ENCODE peak calls at places on chromosome 1, in six cellular contexts. P is GM12864, G is NB4, I is suprapubic skin, U is nephron progenitor cell, R is neural progenitor cell. Z is an unnamed sample.

GRCh38 chr1:94734963-94735899 is 84.9 kb upstream of the SLC44A3 start:
- DNase-seq in I (no peak), P (no peak), G (peak), R (no peak), U (no peak), Z (no peak)

GRCh38 chr1:236978740-236979139 is 25.5 kb downstream of the MT1HL1 start:
- DNase-seq in U (no peak), R (no peak), P (no peak), I (no peak), G (no peak), Z (no peak)

GRCh38 chr1:27831568-27832410 is 1.2 kb downstream of the PPP1R8 start:
- DNase-seq in U (no peak), I (no peak), G (no peak), R (peak), P (no peak), Z (no peak)

GRCh38 chr1:67834246-67834877 is 1.1 kb upstream of the GNG12 start:
- DNase-seq in R (no peak), P (no peak), G (no peak), I (no peak), U (no peak), Z (no peak)

GRCh38 chr1:25066253-25066652 is 136.2 kb upstream of the RUNX3 start:
- DNase-seq in R (no peak), I (no peak), G (no peak), P (no peak), U (no peak), Z (no peak)

GRCh38 chr1:23810818-23811420 is 10.4 kb upstream of the GALE start:
- DNase-seq in R (peak), P (peak), U (peak), G (peak), I (no peak), Z (no peak)

GRCh38 chr1:109229531-109230127 is 15.9 kb downstream of the SARS1 start:
- DNase-seq in P (no peak), G (no peak), U (no peak), I (no peak), R (peak), Z (no peak)

GRCh38 chr1:67682659-67683197 is 2.3 kb upstream of the GADD45A start:
- DNase-seq in U (no peak), P (no peak), I (no peak), R (no peak), G (no peak), Z (no peak)

GRCh38 chr1:175373786-175374623 is 181.4 kb upstream of the KIAA0040 start:
- DNase-seq in P (no peak), G (peak), I (no peak), U (peak), R (peak), Z (peak)

GRCh38 chr1:19639999-19640362 is 4.1 kb upstream of the NBL1 start:
- DNase-seq in P (no peak), R (no peak), G (no peak), I (no peak), U (no peak), Z (no peak)

GRCh38 chr1:8154621-8155052 is 128.5 kb upstream of the ERRFI1 start:
- DNase-seq in G (no peak), I (no peak), R (peak), P (no peak), U (peak), Z (peak)

GRCh38 chr1:245380790-245381535 is 226.2 kb downstream of the KIF26B start:
- DNase-seq in G (no peak), P (no peak), R (peak), I (no peak), U (no peak), Z (no peak)

DNA sequence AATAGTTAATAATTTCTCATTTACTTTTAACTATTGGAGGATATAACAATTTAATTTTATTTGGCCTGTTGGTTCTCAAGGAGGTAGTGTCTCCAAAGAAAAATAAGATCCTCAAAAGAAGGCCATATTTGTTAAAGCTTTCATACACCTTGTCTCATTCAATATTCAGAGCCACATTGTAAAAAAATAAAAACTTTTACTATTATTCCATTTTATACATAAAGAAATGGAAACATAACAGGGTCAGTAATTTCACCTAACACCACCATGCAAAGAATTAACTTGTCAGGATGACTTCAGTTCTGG is 40.3 kb upstream of the KCTD3 start:
- DNase-seq in P (no peak), I (no peak), G (no peak), R (no peak), U (no peak), Z (no peak)
- TF ChIP-seq CTCF in P (no peak), I (no peak), G (no peak), R (no peak), U (peak), Z (no peak)

DNA sequence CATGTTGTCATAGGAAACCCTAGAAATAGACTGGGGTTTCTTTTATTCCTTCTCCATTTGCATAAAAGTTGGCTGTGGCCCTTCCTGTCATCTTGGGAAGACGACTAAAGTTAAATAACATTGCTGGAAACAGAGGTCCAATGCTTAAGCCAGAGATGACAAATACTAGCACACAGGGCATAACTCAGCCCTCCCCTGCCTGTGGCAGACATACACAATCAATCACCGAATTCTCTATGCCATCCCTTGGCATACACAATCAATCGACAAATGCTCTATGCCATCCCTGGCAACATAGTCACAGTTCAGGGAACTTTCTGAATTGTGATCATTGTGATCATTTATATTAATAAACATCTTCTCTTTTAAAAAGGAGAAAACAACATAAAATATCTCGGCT is 229.4 kb downstream of the KAZN start:
- DNase-seq in R (no peak), G (no peak), P (no peak), I (no peak), U (no peak), Z (no peak)
- TF ChIP-seq CTCF in R (no peak), G (no peak), P (no peak), I (no peak), U (no peak), Z (no peak)

DNA sequence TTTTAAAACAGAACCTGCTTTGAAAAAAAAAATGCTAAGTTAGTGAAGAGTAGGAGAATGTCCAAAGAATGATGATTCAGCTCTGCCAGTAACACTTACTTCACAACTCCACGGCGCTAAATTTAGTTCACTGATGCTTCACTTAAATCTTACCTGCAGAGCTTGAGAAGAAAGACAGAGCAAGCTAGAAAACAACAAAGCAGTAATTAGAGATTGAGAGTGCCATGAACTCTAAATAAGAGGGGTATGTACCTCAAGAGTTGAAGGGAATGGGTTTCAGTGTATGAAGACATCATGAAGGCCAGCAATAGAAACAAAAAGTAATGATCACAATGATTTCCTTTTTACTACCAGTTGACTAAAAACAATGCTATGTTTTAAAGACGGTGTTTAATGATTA is 32.8 kb downstream of the EPRS1 start:
- DNase-seq in P (no peak), I (no peak), R (no peak), G (no peak), U (no peak), Z (no peak)
- TF ChIP-seq CTCF in P (no peak), I (no peak), R (no peak), G (no peak), U (no peak), Z (no peak)

DNA sequence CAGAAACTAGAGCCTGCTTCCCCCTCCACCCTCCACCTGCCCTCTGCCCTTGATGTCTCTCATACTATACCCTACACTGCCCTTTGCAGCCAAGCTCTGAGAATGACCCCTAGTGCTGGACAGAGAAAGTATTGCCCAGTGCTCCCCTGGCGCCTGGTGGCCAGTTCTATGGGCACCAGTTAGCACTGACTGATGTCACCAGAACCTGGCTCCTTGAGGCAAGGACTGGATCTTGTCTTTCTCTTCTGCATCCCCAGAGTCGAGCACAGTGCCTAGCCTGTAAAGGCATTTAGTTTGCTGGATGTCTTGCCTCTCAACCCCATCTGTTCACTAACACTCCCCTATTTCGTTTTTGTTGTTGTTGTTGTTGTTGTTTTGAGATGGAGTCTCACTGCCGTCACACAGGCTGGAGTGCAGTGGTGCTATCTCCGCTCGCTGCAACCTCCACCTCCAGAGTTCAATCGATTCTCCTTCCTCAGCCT is 5.9 kb downstream of the PHLDA3 start:
- DNase-seq in P (no peak), G (no peak), U (no peak), R (peak), I (no peak), Z (no peak)
- TF ChIP-seq CTCF in P (no peak), G (no peak), U (no peak), R (peak), I (no peak), Z (peak)